ENCODE peak calls at places on chromosomes 11 and 22, in eight cellular contexts. S, U, B, M, I, D, H and Y are unnamed samples.

GRCh38 chr11:47617417-47617809 is 23.2 kb upstream of the C1QTNF4 start:
- DNase-seq in I (no peak), U (no peak), M (no peak), H (no peak), B (no peak), D (no peak), S (no peak), Y (no peak)

GRCh38 chr22:46070722-46071450 is 79.4 kb upstream of the PPARA start:
- DNase-seq in S (peak; percentile 68), B (peak; percentile 88), I (no peak), U (no peak), H (no peak), M (no peak), D (peak; percentile 63), Y (peak; percentile 71)

GRCh38 chr11:66593303-66593635 is 284 bp downstream of the CCS start:
- DNase-seq in S (no peak), B (no peak), M (no peak), H (no peak), U (no peak), D (no peak), I (no peak), Y (no peak)

GRCh38 chr11:67389477-67389876 is 2.3 kb upstream of the RAD9A start:
- DNase-seq in H (peak; percentile 64), M (peak; percentile 41), B (peak; percentile 82), U (no peak), D (peak; percentile 59), I (no peak), S (peak; percentile 83), Y (peak; percentile 92)

GRCh38 chr11:111426615-111427014 is 47.5 kb upstream of the POU2AF1 start:
- DNase-seq in D (no peak), M (no peak), B (no peak), S (peak; percentile 38), I (no peak), H (no peak), U (no peak), Y (no peak)

GRCh38 chr11:74840486-74840885 is 91.8 kb downstream of the RNF169 start:
- DNase-seq in H (no peak), D (no peak), S (no peak), B (no peak), U (no peak), M (no peak), I (no peak), Y (no peak)

GRCh38 chr11:66864924-66865697 is 8.2 kb downstream of the LRFN4 start:
- DNase-seq in U (no peak), I (no peak), D (no peak), B (no peak), M (no peak), H (no peak), S (no peak), Y (no peak)

GRCh38 chr22:33918676-33919590 is 1.3 kb downstream of the LARGE1 start:
- DNase-seq in U (no peak), H (peak; percentile 26), B (no peak), S (no peak), M (no peak), I (no peak), D (no peak), Y (no peak)

DNA sequence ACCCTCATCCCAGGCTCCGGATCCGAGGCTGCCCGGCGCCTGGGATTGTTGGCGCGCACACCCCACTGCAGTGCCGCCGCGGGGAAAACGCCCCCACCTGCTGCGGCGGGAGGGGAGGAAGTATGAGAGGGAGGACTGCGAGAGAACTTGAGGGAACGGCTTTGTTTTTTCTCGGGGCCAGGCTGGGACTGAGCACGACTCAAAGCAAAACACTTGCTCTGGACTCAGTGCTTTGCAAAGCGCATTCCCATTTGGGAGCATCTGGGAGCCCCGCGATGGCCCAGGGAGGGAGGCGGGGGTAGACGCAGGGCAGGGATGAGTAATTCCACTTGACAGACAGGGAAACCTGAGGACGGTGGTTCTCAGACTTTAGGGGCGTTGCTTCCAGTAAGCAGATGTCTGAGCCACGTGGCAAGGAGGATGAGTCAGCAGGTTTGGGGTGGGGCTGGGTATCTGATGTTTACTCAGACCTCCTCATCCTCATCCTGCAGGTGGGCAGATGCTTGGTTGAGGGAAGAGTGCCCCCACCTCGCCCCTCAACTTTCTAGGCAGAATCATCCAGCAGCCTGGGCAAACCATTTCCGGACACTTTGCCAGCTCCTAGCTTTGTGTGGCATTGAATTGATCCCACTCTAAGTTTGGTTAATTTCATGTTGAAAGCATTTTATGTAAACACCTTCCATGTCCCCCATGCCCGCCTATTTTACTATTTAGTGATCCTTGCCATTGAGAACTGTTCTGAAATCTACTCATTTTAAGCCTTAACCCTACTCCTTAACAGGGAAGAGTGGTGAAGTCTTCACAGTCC is 1.5 kb downstream of the MIAT start:
- DNase-seq in B (peak; percentile 90), M (peak; percentile 16), S (peak; percentile 54), I (peak; percentile 26), U (peak; percentile 86), D (peak; percentile 93), H (no peak), Y (peak; percentile 85)
- H3K4me3 ChIP-seq in B (peak overlapping the region; percentile 40), M (peak overlapping the region; percentile 2), S (peak overlapping the region; percentile 33), I (peak overlapping the region; percentile 18), U (peak overlapping the region; percentile 36), D (peak overlapping the region; percentile 50), H (no peak overlapping the region), Y (peak overlapping the region; percentile 71)

DNA sequence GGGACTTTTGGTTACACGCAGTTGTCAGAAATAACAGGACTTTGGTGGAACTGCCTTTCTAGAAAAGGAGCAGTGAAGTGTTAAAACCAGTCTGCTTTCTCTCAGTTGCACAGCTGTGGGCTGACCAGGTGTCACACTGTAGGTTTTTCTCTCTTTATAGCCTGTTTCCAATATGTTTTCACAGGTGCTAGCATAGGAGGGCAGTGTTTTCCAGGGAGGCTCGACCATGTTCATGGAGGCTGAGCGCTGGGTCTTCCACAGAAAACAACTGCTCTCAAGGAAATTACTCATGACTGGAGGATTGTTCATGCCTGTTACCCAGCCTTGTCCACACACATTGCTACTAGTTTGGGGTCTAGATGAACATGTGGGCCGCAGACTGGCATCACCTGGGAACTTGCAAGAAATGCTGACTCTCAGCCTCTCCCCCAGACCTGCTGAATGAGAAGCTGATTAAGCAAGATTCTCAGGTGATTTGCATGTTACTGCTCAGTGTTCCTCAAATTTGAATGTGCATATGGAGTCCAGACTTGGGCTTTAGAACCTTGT is 157.7 kb downstream of the MAML2 start:
- DNase-seq in I (no peak), D (no peak), U (no peak), S (no peak), H (no peak), M (no peak), B (no peak), Y (no peak)
- TF ChIP-seq CTCF in I (no peak), D (no peak), U (no peak), S (no peak), H (no peak), M (no peak), B (no peak), Y (no peak)

GRCh38 chr22:20559174-20559760 is 51.9 kb downstream of the MED15 start:
- DNase-seq in H (no peak), B (no peak), D (no peak), S (no peak), U (no peak), M (no peak), I (no peak), Y (no peak)
- H3K4me3 ChIP-seq in H (no peak overlapping the region), B (no peak overlapping the region), D (no peak overlapping the region), S (no peak overlapping the region), U (no peak overlapping the region), M (no peak overlapping the region), I (no peak overlapping the region), Y (no peak overlapping the region)

GRCh38 chr22:43109511-43109910 is 1.0 kb upstream of the BIK start:
- DNase-seq in D (no peak), U (no peak), M (no peak), H (no peak), B (no peak), S (no peak), I (no peak), Y (no peak)

GRCh38 chr22:43110927-43111623 is 525 bp downstream of the BIK start:
- DNase-seq in I (peak; percentile 35), B (peak; percentile 84), M (no peak), D (no peak), H (no peak), U (no peak), S (peak; percentile 50), Y (peak; percentile 75)

GRCh38 chr22:43109921-43110443 is 568 bp upstream of the BIK start:
- DNase-seq in M (no peak), B (no peak), S (no peak), U (no peak), D (no peak), H (no peak), I (no peak), Y (no peak)

GRCh38 chr22:43113516-43114251 is 3.1 kb downstream of the BIK start:
- DNase-seq in S (no peak), M (no peak), I (peak; percentile 53), U (peak; percentile 53), H (peak; percentile 24), B (no peak), D (no peak), Y (no peak)

DNA sequence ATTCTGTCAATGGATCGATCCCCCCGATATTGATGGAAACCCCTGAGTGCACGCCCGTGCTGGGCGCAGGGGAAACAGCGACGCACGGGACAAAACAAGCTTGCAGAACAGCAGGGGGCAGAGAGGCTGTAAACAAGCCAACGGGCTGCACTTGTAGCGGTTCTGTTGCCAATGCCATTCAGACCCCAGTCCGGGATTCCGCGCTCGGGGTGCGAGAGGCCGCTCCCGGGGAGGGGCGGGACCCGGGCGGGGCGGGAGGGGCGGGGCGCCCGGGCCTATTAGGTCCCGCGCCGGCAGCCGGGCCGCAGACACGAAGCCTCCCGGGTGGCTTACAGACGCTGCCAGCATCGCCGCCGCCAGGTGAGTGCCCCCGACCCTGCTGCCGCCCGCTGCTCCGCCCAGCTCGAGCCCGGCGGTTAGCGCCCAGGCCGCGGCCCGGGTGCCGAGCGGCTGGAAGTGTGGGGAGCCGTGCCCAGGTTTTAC is at the start of gene BIK:
- DNase-seq in U (no peak), B (peak; percentile 84), H (peak; percentile 51), D (peak; percentile 41), I (no peak), M (peak; percentile 17), S (peak; percentile 72), Y (no peak)
- TF ChIP-seq CTCF in U (peak; percentile 22), B (peak; percentile 18), H (peak; percentile 60), D (no peak), I (no peak), M (no peak), S (no peak), Y (no peak)

DNA sequence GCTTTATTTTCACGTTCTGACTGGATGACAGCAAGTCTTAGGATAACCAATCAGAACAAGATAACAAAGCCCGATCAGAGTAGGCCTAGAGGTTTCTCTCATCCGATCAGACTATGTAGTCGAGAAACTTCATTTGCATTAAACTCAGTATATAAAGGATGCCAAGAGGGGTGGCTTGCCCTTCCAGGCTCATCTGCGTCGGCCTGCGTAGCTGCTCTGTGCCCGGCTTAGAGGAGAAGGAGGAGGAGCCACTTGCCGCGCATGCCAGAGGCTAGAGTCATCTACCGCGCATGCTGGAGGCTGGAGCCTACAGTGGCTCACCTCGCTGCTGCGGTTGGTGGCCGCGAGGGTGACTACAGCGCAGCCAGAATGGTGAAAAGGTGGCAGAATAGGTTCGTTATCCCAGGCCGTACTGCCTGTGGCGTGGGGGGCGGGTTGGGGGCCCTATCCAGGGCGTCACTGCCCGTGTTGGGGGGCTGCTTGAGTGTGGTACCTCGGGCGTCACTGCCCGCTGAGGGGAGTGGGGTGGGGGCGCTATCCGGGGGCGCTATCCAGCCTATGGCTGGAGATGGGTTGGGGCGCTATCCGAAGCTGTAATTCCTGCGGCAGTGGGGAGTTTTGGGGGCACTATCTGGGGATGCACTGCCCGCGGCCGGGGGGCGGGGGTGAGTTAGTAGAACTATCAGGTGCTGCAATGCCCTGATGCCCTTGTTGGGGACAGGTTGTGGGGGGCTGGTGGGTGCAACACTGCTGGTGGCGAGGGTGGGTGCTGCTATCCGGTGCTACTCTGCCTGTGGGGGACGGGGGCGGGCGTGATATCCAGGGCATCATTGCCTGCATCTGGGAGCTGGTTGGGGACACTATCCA is at the start of gene RFPL2:
- DNase-seq in I (no peak), M (no peak), D (peak; percentile 75), U (no peak), B (no peak), H (peak; percentile 61), S (no peak), Y (no peak)
- H3K4me3 ChIP-seq in I (no peak within 1 kb of the TSS), M (no peak within 1 kb of the TSS), D (peak within 1 kb of the TSS; percentile 60), U (no peak within 1 kb of the TSS), B (peak within 1 kb of the TSS; percentile 31), H (peak within 1 kb of the TSS; percentile 69), S (no peak within 1 kb of the TSS), Y (peak within 1 kb of the TSS; percentile 41)